ENCODE peak calls at places on chromosomes 12 and 14, in four cellular contexts. V is HCT116, M is SK-N-SH, B is GM12878. F is an unnamed sample.

GRCh38 chr14:69073925-69074324 is 79.0 kb downstream of the DCAF5 start:
- DNase-seq in V (no peak), M (no peak), B (no peak), F (no peak)

GRCh38 chr14:86321151-86321550 is 791.2 kb downstream of the FLRT2 start:
- DNase-seq in V (no peak), M (no peak), B (no peak), F (no peak)

GRCh38 chr12:49338830-49339463 is 2.0 kb upstream of the C1QL4 start:
- DNase-seq in V (no peak), M (no peak), B (no peak), F (no peak)

GRCh38 chr14:62015248-62015647 is 253.0 kb downstream of the SNAPC1 start:
- DNase-seq in V (no peak), M (no peak), B (no peak), F (no peak)

GRCh38 chr12:53381739-53382630 is 2.0 kb downstream of the SP1 start:
- DNase-seq in V (no peak), M (no peak), B (peak), F (peak)

GRCh38 chr12:9866786-9867379 is 2.3 kb downstream of the CLEC2B start:
- DNase-seq in V (no peak), M (no peak), B (no peak), F (no peak)

GRCh38 chr14:59346796-59347510 is 118.2 kb downstream of the GPR135 start:
- DNase-seq in V (no peak), M (no peak), B (no peak), F (no peak)

GRCh38 chr12:91109148-91109564 is 2.1 kb downstream of the LUM start:
- DNase-seq in V (peak), M (no peak), B (peak), F (peak)

GRCh38 chr14:54450535-54450934 is 9.4 kb upstream of the CNIH1 start:
- DNase-seq in V (no peak), M (peak), B (peak), F (no peak)

GRCh38 chr12:33357181-33357580 is 82.4 kb downstream of the SYT10 start:
- DNase-seq in V (no peak), M (no peak), B (no peak), F (no peak)
- TF ChIP-seq YY1 in V (no peak), M (no peak), B (no peak), F (no peak)

GRCh38 chr12:46374286-46374685 is 1.7 kb upstream of the SLC38A2 start:
- DNase-seq in V (no peak), M (no peak), B (no peak), F (no peak)

GRCh38 chr12:46372131-46372851 is at the start of gene SLC38A2:
- DNase-seq in V (peak), M (peak), B (no peak), F (no peak)

GRCh38 chr12:46372852-46373302 is 304 bp upstream of the SLC38A2 start:
- DNase-seq in V (no peak), M (peak), B (no peak), F (no peak)

GRCh38 chr12:46374711-46375110 is 2.1 kb upstream of the SLC38A2 start:
- DNase-seq in V (no peak), M (no peak), B (no peak), F (no peak)

GRCh38 chr12:46373303-46374182 is 970 bp upstream of the SLC38A2 start:
- DNase-seq in V (no peak), M (peak), B (no peak), F (no peak)
- TF ChIP-seq YY1 in V (no peak), M (no peak), B (no peak), F (no peak)

GRCh38 chr12:107803092-107803491 is 28.6 kb downstream of the ASCL4 start:
- DNase-seq in V (no peak), M (no peak), B (no peak), F (no peak)

GRCh38 chr12:107805488-107806180 is 31.1 kb downstream of the ASCL4 start:
- DNase-seq in V (no peak), M (no peak), B (no peak), F (no peak)

DNA sequence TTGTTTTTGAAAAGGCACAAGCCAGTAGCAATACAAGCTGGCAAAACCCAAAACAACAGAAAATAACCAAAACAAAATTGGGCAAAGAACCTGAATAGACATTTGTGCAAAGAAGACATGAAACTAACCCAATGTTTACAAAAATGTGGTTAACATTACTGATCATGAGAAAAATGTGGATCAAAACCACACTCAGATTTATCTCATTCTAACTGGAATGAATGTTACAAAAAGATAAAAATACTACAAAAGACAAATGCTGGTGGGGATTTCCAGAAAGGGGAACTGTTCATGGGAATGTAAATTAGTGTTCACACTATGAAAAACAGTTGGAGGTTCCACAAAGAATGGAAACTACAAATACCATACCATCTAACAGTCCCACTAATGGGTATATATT is 26.6 kb downstream of the ASCL4 start:
- DNase-seq in V (no peak), M (no peak), B (no peak), F (no peak)
- TF ChIP-seq YY1 in V (no peak), M (no peak), B (no peak), F (no peak)

GRCh38 chr14:34119107-34119858 is 168.4 kb upstream of the EGLN3 start:
- DNase-seq in V (no peak), M (no peak), B (no peak), F (no peak)

GRCh38 chr14:34122650-34123049 is 171.8 kb upstream of the EGLN3 start:
- DNase-seq in V (no peak), M (no peak), B (no peak), F (no peak)

GRCh38 chr14:34124585-34124984 is 173.7 kb upstream of the EGLN3 start:
- DNase-seq in V (no peak), M (no peak), B (no peak), F (no peak)

GRCh38 chr14:34122081-34122480 is 171.2 kb upstream of the EGLN3 start:
- DNase-seq in V (no peak), M (no peak), B (no peak), F (no peak)

GRCh38 chr14:34120185-34120977 is 169.5 kb upstream of the EGLN3 start:
- DNase-seq in V (no peak), M (no peak), B (no peak), F (no peak)
- TF ChIP-seq YY1 in V (no peak), M (no peak), B (no peak), F (no peak)

DNA sequence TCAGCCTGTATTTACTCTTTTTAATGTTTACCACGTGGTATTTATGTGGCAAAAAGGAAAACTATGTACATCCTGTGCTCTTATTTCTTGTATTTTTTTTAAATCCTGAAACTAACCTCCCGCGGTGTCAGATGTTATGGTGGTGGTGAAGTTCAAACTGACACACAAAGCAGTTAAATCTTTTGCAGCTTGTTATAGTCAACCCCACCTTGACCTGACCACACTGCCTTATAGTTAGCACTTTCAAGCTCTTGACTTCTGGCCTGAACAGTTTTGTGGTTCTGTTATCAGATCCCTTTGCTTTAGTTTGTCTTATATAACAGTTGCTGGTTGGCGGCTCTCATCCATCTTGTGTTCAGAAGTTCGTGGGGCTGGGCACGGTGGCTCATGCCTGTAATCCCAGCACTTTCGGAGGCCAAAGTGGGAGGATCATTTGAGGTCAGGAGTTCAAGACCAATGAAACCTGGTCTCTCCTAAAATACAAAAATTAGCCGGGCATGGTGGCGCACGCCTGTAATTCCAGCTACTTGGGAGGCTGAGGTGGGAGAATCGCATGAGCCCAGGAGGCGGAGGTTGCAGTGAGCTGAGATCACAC is 2.1 kb downstream of the UNG start:
- DNase-seq in V (no peak), M (no peak), B (no peak), F (no peak)
- TF ChIP-seq YY1 in V (no peak), M (no peak), B (no peak), F (no peak)

DNA sequence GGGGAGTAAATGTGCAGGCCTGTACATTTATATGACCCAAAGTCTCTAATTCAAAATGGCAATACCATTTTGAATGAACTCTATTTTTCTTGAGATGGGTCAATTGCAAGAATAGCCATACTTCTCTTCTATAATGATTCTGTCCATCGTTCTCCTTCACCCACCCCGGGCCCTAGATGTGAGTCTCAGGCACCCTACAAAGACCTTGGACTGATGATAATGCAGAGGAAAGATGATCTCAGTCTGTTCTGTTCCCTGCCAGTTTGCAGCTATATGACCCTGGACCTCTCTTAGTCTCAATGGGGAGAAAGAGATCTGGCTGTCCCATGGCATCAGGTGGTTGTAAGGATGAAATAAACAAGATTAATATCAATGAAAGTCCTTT is 30.1 kb downstream of the VCPKMT start:
- DNase-seq in V (no peak), M (no peak), B (no peak), F (no peak)
- TF ChIP-seq YY1 in V (no peak), M (no peak), B (no peak), F (no peak)

GRCh38 chr14:95686935-95687334 is 709 bp downstream of the TCL1B start:
- DNase-seq in V (no peak), M (no peak), B (no peak), F (no peak)
- TF ChIP-seq YY1 in V (no peak), M (no peak), B (no peak), F (no peak)

GRCh38 chr12:98062464-98063245 is 452.7 kb upstream of the TMPO start:
- DNase-seq in V (no peak), M (no peak), B (no peak), F (no peak)
- TF ChIP-seq YY1 in V (no peak), M (no peak), B (no peak), F (no peak)

GRCh38 chr14:39431416-39432178 is 636 bp downstream of the FBXO33 start:
- DNase-seq in V (peak), M (peak), B (no peak), F (no peak)
- TF ChIP-seq YY1 in V (no peak), M (no peak), B (no peak), F (no peak)

DNA sequence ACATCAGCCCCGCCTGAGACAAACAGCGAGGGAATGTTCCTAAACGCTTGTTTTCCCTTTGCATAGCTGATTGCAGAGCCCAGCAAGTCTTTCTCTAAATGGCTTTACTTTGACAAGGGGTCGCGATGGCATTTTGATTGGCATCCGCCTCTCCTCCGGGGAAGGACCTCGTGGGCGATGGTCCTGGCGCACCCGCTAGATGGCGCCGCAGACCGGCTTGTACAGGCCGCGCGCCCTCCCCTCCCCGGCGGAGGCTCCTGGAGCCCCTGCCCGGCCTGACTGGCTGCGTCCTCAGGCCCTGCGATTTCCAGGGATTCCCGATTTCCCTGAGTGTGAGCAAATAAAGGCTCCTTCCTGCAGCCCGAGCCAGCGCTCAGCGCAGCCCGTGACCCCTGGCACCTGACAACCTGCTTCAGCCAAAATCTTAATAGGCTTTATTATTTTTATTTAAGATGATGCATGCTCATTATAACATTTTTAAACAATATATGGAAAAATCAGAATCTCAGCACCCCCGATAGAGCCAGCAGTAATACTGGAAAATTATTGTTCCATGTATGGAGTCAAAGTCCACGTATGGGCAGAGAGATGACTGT is 468.3 kb downstream of the AACS start:
- DNase-seq in V (no peak), M (peak), B (no peak), F (peak)
- TF ChIP-seq YY1 in V (no peak), M (no peak), B (peak), F (no peak)